ENCODE peak calls at places on chromosomes 13 and 19, in seven cellular contexts. O, F, E, W, D, J and T are unnamed samples.

GRCh38 chr13:30394798-30395191 is 27.5 kb upstream of the UBE2L5 start:
- DNase-seq in F (no peak), J (no peak), W (no peak), E (no peak), D (no peak), O (no peak), T (no peak)

GRCh38 chr13:100550433-100550832 is 38.2 kb downstream of the GGACT start:
- DNase-seq in E (peak; percentile 75), D (no peak), O (no peak), F (peak; percentile 89), J (no peak), W (no peak), T (no peak)

GRCh38 chr13:32378012-32378411 is 49.9 kb downstream of the N4BP2L1 start:
- DNase-seq in J (no peak), D (no peak), W (no peak), F (no peak), E (no peak), O (no peak), T (no peak)

GRCh38 chr19:18514800-18515682 is 6.8 kb downstream of the ELL start:
- DNase-seq in D (no peak), J (no peak), O (no peak), E (no peak), W (peak; percentile 39), F (peak; percentile 58), T (no peak)

GRCh38 chr13:113835461-113836274 is 28.2 kb downstream of the GAS6 start:
- DNase-seq in F (peak; percentile 96), J (no peak), E (peak; percentile 62), W (no peak), D (no peak), O (no peak), T (peak; percentile 76)

GRCh38 chr13:99392806-99393135 is 85.6 kb upstream of the GPR183 start:
- DNase-seq in D (no peak), J (no peak), W (no peak), F (peak; percentile 21), O (no peak), E (no peak), T (no peak)

GRCh38 chr19:47106819-47107200 is 6.8 kb downstream of the ZC3H4 start:
- DNase-seq in D (no peak), E (no peak), J (no peak), F (peak; percentile 61), O (no peak), W (no peak), T (no peak)

GRCh38 chr19:19752760-19753403 is 20.0 kb upstream of the ZNF14 start:
- DNase-seq in J (no peak), F (no peak), E (no peak), W (no peak), D (no peak), O (no peak), T (no peak)

GRCh38 chr13:89740994-89741678 is 1606.4 kb upstream of the MIR17HG start:
- DNase-seq in E (no peak), F (no peak), J (no peak), W (no peak), O (no peak), D (no peak), T (no peak)

GRCh38 chr13:100721885-100722512 is 47.4 kb upstream of the TMTC4 start:
- DNase-seq in F (peak; percentile 75), W (peak; percentile 48), D (peak; percentile 36), J (no peak), E (peak; percentile 86), O (peak; percentile 67), T (peak; percentile 87)

GRCh38 chr13:94710881-94711560 is 1.3 kb downstream of the SOX21 start:
- DNase-seq in E (peak; percentile 78), O (no peak), J (no peak), D (no peak), F (peak; percentile 37), W (no peak), T (no peak)

GRCh38 chr13:42525035-42525504 is 48.9 kb upstream of the TNFSF11 start:
- DNase-seq in E (no peak), D (no peak), O (no peak), W (no peak), J (no peak), F (peak; percentile 24), T (no peak)

GRCh38 chr19:10430505-10431253 is 10.3 kb downstream of the PDE4A start:
- DNase-seq in O (peak; percentile 30), J (no peak), D (no peak), W (no peak), E (peak; percentile 16), F (peak; percentile 76), T (no peak)

GRCh38 chr13:31437975-31438374 is 238.2 kb downstream of the B3GLCT start:
- DNase-seq in J (no peak), D (no peak), E (no peak), W (no peak), O (no peak), F (peak; percentile 55), T (no peak)

GRCh38 chr19:2529473-2529918 is 53.6 kb downstream of the GADD45B start:
- DNase-seq in O (no peak), E (no peak), J (no peak), F (peak; percentile 98), W (no peak), D (no peak), T (no peak)

GRCh38 chr19:55471266-55471665 is 5.2 kb upstream of the ZNF628 start:
- DNase-seq in D (no peak), E (no peak), W (no peak), O (no peak), J (no peak), F (no peak), T (no peak)

GRCh38 chr19:34172661-34173144 is 399 bp downstream of the LSM14A start:
- DNase-seq in W (no peak), F (peak; percentile 54), D (no peak), E (no peak), O (peak; percentile 45), J (no peak), T (no peak)

GRCh38 chr19:35309481-35310279 is 17.7 kb downstream of the MAG start:
- DNase-seq in W (no peak), O (no peak), E (no peak), F (no peak), J (no peak), D (no peak), T (no peak)

GRCh38 chr13:45206340-45206739 is 5.5 kb upstream of the KCTD4 start:
- DNase-seq in F (peak; percentile 89), D (no peak), O (no peak), J (no peak), E (no peak), W (no peak), T (no peak)